ENCODE peak calls at places on chromosomes 16 and 17, in six cellular contexts. P is mammary epithelial cell, V is H1, L is fibroblast of lung, D is GM23248, Y is keratinocyte. G is an unnamed sample.

GRCh38 chr16:88681084-88681680 is 5.1 kb downstream of the SNAI3 start:
- DNase-seq in P (peak; percentile 14), V (peak; percentile 39), L (no peak), D (no peak), Y (no peak), G (peak; percentile 84)

GRCh38 chr17:32445075-32445427 is 741 bp downstream of the PSMD11 start:
- DNase-seq in P (peak; percentile 78), V (no peak), L (peak; percentile 81), D (peak; percentile 90), Y (peak; percentile 21), G (no peak)

GRCh38 chr17:3989156-3989886 is 25.1 kb upstream of the ATP2A3 start:
- DNase-seq in P (no peak), V (no peak), L (no peak), D (no peak), Y (no peak), G (no peak)

GRCh38 chr17:81863833-81864768 is 3.8 kb upstream of the P4HB start:
- DNase-seq in P (no peak), V (no peak), L (no peak), D (peak; percentile 39), Y (no peak), G (peak; percentile 6)

GRCh38 chr16:51989637-51990230 is 557.2 kb downstream of the TOX3 start:
- DNase-seq in P (peak; percentile 46), V (no peak), L (no peak), D (no peak), Y (peak; percentile 60), G (no peak)

GRCh38 chr16:14378131-14378551 is 251.9 kb downstream of the PARN start:
- DNase-seq in P (peak; percentile 84), V (no peak), L (peak; percentile 81), D (peak; percentile 76), Y (no peak), G (peak; percentile 54)

GRCh38 chr17:16975744-16976625 is 4.1 kb upstream of the TNFRSF13B start:
- DNase-seq in P (no peak), V (no peak), L (peak; percentile 23), D (peak; percentile 35), Y (no peak), G (peak; percentile 59)

GRCh38 chr17:12627177-12627629 is 38.5 kb upstream of the MYOCD start:
- DNase-seq in P (no peak), V (no peak), L (peak; percentile 98), D (peak; percentile 77), Y (no peak), G (no peak)

GRCh38 chr16:17529982-17530760 is 59.4 kb upstream of the XYLT1 start:
- DNase-seq in P (no peak), V (no peak), L (no peak), D (no peak), Y (no peak), G (peak; percentile 94)

GRCh38 chr17:12402963-12403622 is 262.6 kb upstream of the MYOCD start:
- DNase-seq in P (no peak), V (no peak), L (peak; percentile 91), D (peak; percentile 32), Y (no peak), G (no peak)

GRCh38 chr16:1823821-1824220 is 2.8 kb downstream of the HAGH start:
- DNase-seq in P (peak; percentile 46), V (no peak), L (peak; percentile 47), D (no peak), Y (no peak), G (peak; percentile 65)

GRCh38 chr16:86512301-86512859 is 2.1 kb downstream of the FOXF1 start:
- DNase-seq in P (no peak), V (no peak), L (peak; percentile 45), D (peak; percentile 45), Y (no peak), G (no peak)

GRCh38 chr16:86515420-86515779 is 5.1 kb downstream of the FOXF1 start:
- DNase-seq in P (no peak), V (no peak), L (peak; percentile 54), D (no peak), Y (no peak), G (no peak)

GRCh38 chr16:86512860-86513470 is 2.6 kb downstream of the FOXF1 start:
- DNase-seq in P (no peak), V (no peak), L (no peak), D (no peak), Y (no peak), G (no peak)

GRCh38 chr16:86514656-86515376 is 4.5 kb downstream of the FOXF1 start:
- DNase-seq in P (no peak), V (no peak), L (no peak), D (no peak), Y (no peak), G (no peak)

DNA sequence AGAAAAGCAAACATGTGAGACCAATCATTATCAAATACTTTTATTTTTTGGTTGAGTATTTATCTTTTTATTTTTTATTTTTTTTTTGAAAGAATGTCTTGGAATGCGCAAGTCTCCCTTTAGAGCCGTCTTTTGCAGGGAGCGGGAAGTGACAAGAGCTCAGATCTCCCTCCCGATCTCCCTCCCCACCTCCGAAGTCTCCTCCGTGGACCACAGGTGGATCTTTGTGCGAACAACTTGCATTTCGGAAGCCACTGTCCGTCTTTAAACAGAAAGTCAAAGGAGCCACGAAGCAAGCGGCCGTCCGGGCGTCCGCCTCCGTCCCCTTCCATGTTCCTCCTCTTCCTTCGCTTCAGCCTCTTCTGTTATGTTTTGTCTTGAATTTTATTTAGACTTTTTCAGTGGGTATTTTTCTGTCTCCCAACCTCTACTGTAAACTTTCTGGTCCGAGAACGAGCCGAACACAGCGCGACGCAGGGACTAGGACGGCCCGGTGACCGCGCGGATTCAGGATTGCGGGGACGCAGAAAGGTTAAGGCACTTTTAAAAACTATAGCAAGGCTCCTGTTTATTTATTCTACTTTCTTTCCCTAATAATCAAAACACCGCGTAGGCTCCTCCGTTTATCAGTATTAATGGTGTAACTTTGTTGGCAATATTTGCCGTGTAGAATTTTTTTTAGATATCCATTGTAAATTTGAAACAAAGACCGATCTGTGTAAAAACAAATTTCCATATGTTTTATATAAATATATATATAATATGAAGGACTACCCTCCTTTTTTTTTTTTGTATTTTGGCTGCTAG is 3.3 kb downstream of the FOXF1 start:
- DNase-seq in P (no peak), V (no peak), L (no peak), D (no peak), Y (no peak), G (no peak)
- TF ChIP-seq EZH2 in P (peak; percentile 67), V (peak; percentile 81), L (no peak), D (no peak), Y (peak; percentile 80), G (no peak)

DNA sequence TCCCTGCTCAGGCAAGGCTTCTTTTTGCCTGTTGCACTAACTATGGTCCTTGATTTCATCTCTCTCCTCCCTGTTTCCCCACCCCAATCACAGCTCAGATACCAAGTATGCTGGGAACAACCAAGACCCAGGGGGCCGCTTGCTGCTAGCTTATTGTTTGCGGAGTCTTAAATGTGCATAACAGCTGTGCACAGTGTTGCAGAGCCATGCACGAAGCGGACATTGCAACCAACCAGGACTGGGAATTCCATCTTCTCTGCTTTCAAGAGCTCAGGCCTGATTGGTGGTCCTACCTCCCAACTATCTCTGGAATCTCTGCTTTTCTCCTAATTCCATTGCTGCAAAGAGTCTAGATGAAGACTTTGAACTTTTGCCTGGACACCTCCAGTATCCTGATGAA is 281.3 kb upstream of the TNRC6C start:
- DNase-seq in P (no peak), V (no peak), L (no peak), D (no peak), Y (no peak), G (no peak)
- TF ChIP-seq EZH2 in P (no peak), V (no peak), L (no peak), D (no peak), Y (no peak), G (no peak)

GRCh38 chr17:10836145-10836544 is 1.7 kb downstream of the PIRT start:
- DNase-seq in P (no peak), V (no peak), L (no peak), D (no peak), Y (no peak), G (no peak)

GRCh38 chr17:10836966-10837599 is 804 bp downstream of the PIRT start:
- DNase-seq in P (no peak), V (no peak), L (no peak), D (no peak), Y (no peak), G (no peak)

GRCh38 chr17:10838682-10839081 is 795 bp upstream of the PIRT start:
- DNase-seq in P (no peak), V (no peak), L (no peak), D (no peak), Y (no peak), G (no peak)

GRCh38 chr17:10842658-10843057 is 4.8 kb upstream of the PIRT start:
- DNase-seq in P (no peak), V (no peak), L (no peak), D (no peak), Y (no peak), G (no peak)

DNA sequence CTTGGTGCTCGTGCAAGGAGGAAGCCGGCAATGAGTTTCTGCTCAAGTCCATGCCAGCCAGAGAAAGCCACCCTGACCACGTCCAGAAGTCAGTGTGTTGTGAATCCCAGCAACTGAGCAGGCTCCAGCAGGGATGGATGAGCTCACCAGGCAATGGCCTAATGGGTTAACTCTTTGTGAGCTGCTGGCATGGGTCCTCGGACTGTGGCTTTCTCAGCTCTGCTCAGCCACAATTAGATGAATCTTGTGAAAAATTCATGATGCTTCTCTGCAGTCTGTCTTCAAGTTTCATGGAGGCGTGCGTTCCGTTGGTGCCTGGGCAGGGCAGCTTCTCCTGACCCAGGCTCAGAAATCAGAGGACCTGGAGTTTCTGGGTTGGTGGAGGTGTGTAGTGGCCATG is at the start of gene PIRT:
- DNase-seq in P (no peak), V (no peak), L (no peak), D (no peak), Y (no peak), G (no peak)
- TF ChIP-seq EZH2 in P (no peak), V (no peak), L (no peak), D (no peak), Y (no peak), G (no peak)

GRCh38 chr17:44004761-44005526 is 522 bp downstream of the NAGS start:
- DNase-seq in P (no peak), V (no peak), L (no peak), D (peak; percentile 45), Y (no peak), G (no peak)

GRCh38 chr17:44006581-44007345 is 2.3 kb downstream of the NAGS start:
- DNase-seq in P (peak; percentile 97), V (peak; percentile 94), L (peak; percentile 92), D (peak; percentile 98), Y (peak; percentile 93), G (peak; percentile 93)

GRCh38 chr17:44005527-44005864 is 1.1 kb downstream of the NAGS start:
- DNase-seq in P (no peak), V (no peak), L (no peak), D (no peak), Y (no peak), G (no peak)

GRCh38 chr17:44007346-44008204 is 3.2 kb downstream of the NAGS start:
- DNase-seq in P (peak; percentile 15), V (no peak), L (peak; percentile 22), D (peak; percentile 38), Y (no peak), G (peak; percentile 23)

DNA sequence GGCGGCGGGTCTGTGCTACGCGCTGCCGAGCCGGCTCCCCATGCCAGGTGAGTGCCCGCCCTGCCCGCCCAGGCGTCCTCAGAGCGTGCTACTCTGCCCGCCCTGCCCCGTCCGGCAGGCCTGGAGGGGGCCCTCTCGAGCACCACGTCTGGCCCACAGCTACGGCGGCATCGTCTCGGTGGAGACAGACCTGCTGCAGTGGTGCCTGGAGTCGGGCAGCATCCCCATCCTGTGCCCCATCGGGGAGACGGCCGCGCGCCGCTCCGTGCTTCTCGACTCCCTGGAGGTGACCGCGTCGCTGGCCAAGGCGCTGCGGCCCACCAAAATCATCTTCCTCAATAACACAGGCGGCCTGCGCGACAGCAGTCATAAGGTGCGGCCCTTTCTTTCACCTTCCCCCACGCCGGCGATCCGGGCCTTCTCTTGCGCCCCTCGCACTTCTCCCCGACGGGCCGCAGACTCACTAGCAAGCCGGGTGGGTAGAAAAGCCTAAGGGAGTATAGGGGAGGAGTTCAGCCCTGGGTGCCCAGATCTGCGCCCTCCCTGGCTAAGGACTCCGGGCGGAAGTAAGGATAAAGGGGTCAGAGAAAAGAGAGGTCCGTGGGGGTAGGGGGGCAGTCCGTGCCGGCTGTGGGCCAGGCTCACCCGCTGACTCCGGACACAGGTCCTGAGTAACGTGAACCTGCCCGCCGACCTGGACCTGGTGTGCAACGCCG is 1.6 kb downstream of the NAGS start:
- DNase-seq in P (peak; percentile 6), V (no peak), L (no peak), D (peak; percentile 66), Y (no peak), G (peak; percentile 25)
- TF ChIP-seq EZH2 in P (no peak), V (peak; percentile 44), L (peak; percentile 51), D (no peak), Y (no peak), G (peak; percentile 95)

G was measured in MM.1S.